ENCODE peak calls at places on chromosomes 1 and 21, in eight cellular contexts. J, Z, W, U, G, R, B and P are unnamed samples.

GRCh38 chr1:120179420-120180348 is 3.4 kb upstream of the SEC22B start:
- DNase-seq in W (no peak), U (peak), J (no peak), G (no peak), Z (no peak), B (peak), R (peak), P (peak)

GRCh38 chr1:159429074-159429861 is 2.7 kb upstream of the OR10J4 start:
- DNase-seq in B (peak), U (peak), Z (no peak), R (no peak), W (peak), J (no peak), G (no peak), P (peak)

GRCh38 chr1:42335809-42336518 is 929 bp upstream of the FOXJ3 start:
- DNase-seq in U (peak), R (peak), J (no peak), W (peak), G (no peak), Z (no peak), B (peak), P (no peak)

GRCh38 chr21:26925636-26926035 is 41.3 kb downstream of the ADAMTS5 start:
- DNase-seq in B (no peak), W (no peak), J (no peak), R (no peak), U (no peak), G (no peak), Z (no peak), P (no peak)

GRCh38 chr1:59516881-59517280 is 220.0 kb downstream of the FGGY start:
- DNase-seq in Z (no peak), G (no peak), U (no peak), W (no peak), J (no peak), R (no peak), B (peak), P (no peak)

GRCh38 chr21:31898898-31899630 is 26.2 kb downstream of the HUNK start:
- DNase-seq in G (no peak), Z (no peak), B (no peak), U (no peak), R (no peak), W (no peak), J (no peak), P (no peak)

GRCh38 chr1:185337221-185337620 is 20.2 kb upstream of the IVNS1ABP start:
- DNase-seq in Z (no peak), U (peak), J (no peak), G (no peak), R (no peak), B (peak), W (no peak), P (no peak)

GRCh38 chr1:183417691-183418491 is at the start of gene NMNAT2:
- DNase-seq in J (no peak), Z (no peak), U (peak), W (peak), G (no peak), R (peak), B (peak), P (no peak)

GRCh38 chr21:33039542-33039941 is 13.8 kb downstream of the OLIG2 start:
- DNase-seq in U (no peak), G (no peak), Z (no peak), R (peak), B (no peak), W (no peak), J (no peak), P (no peak)

GRCh38 chr1:8423134-8423701 is 105.3 kb downstream of the SLC45A1 start:
- DNase-seq in W (peak), Z (no peak), J (peak), B (peak), R (no peak), G (peak), U (no peak), P (no peak)

GRCh38 chr1:56434659-56435202 is 144.6 kb downstream of the PLPP3 start:
- DNase-seq in W (no peak), J (no peak), G (no peak), B (no peak), R (peak), U (no peak), Z (no peak), P (no peak)

GRCh38 chr21:36710729-36711048 is 11.8 kb downstream of the SIM2 start:
- DNase-seq in R (no peak), W (no peak), U (no peak), Z (no peak), G (peak), J (no peak), B (no peak), P (no peak)

GRCh38 chr1:42940851-42941639 is 17.6 kb downstream of the SLC2A1 start:
- DNase-seq in G (no peak), R (no peak), J (no peak), W (peak), B (peak), U (peak), Z (no peak), P (peak)

GRCh38 chr1:208844158-208844557 is 600.0 kb upstream of the PLXNA2 start:
- DNase-seq in W (no peak), J (no peak), Z (no peak), R (no peak), B (no peak), U (no peak), G (no peak), P (no peak)

GRCh38 chr1:63981408-63981773 is 207.6 kb downstream of the ROR1 start:
- DNase-seq in W (no peak), B (no peak), J (no peak), Z (no peak), R (no peak), G (no peak), U (no peak), P (no peak)

GRCh38 chr1:39839651-39840050 is 43.7 kb downstream of the TRIT1 start:
- DNase-seq in Z (no peak), J (no peak), R (no peak), G (no peak), W (no peak), B (no peak), U (no peak), P (no peak)